ENCODE peak calls at places on chromosomes 6 and 20, in ten cellular contexts. One of them, this sample, is unnamed.

GRCh38 chr6:108581237-108581931 is 20.7 kb downstream of the FOXO3 start:
- DNase-seq in mammary epithelial cell: peak
- DNase-seq in WERI-Rb-1: no peak
- DNase-seq in activated gamma-delta T cell treated with anti-CD3 and anti-CD28 coated beads, Interleukin-2, amount 50 U/mL, for 16 hours: no peak
- DNase-seq in stimulated activated CD4-positive, alpha-beta T cell treated with anti-CD3 and anti-CD28 coated beads, Interleukin-1b, Interleukin-23, amount 100 ng/mL, for 4 hours: no peak
- DNase-seq in substantia nigra: no peak
- DNase-seq in hypothalamus: no peak
- DNase-seq in M059J: peak
- DNase-seq in T-cell: no peak
- DNase-seq in CD4-positive, alpha-beta T cell: no peak
- DNase-seq in this sample: no peak

GRCh38 chr6:151422981-151423380 is 28.9 kb downstream of the RMND1 start:
- DNase-seq in CD4-positive, alpha-beta T cell: no peak
- DNase-seq in M059J: no peak
- DNase-seq in activated gamma-delta T cell treated with anti-CD3 and anti-CD28 coated beads, Interleukin-2, amount 50 U/mL, for 16 hours: no peak
- DNase-seq in hypothalamus: no peak
- DNase-seq in stimulated activated CD4-positive, alpha-beta T cell treated with anti-CD3 and anti-CD28 coated beads, Interleukin-1b, Interleukin-23, amount 100 ng/mL, for 4 hours: no peak
- DNase-seq in WERI-Rb-1: no peak
- DNase-seq in substantia nigra: no peak
- DNase-seq in T-cell: no peak
- DNase-seq in mammary epithelial cell: no peak
- DNase-seq in this sample: no peak

GRCh38 chr20:50730765-50731054 is 670 bp upstream of the PARD6B start:
- DNase-seq in M059J: no peak
- DNase-seq in CD4-positive, alpha-beta T cell: no peak
- DNase-seq in hypothalamus: no peak
- DNase-seq in substantia nigra: no peak
- DNase-seq in stimulated activated CD4-positive, alpha-beta T cell treated with anti-CD3 and anti-CD28 coated beads, Interleukin-1b, Interleukin-23, amount 100 ng/mL, for 4 hours: no peak
- DNase-seq in activated gamma-delta T cell treated with anti-CD3 and anti-CD28 coated beads, Interleukin-2, amount 50 U/mL, for 16 hours: no peak
- DNase-seq in T-cell: no peak
- DNase-seq in WERI-Rb-1: no peak
- DNase-seq in mammary epithelial cell: no peak
- DNase-seq in this sample: no peak

GRCh38 chr6:45746046-45746445 is 269.6 kb downstream of the CLIC5 start:
- DNase-seq in mammary epithelial cell: peak
- DNase-seq in CD4-positive, alpha-beta T cell: no peak
- DNase-seq in substantia nigra: no peak
- DNase-seq in T-cell: no peak
- DNase-seq in activated gamma-delta T cell treated with anti-CD3 and anti-CD28 coated beads, Interleukin-2, amount 50 U/mL, for 16 hours: no peak
- DNase-seq in hypothalamus: no peak
- DNase-seq in stimulated activated CD4-positive, alpha-beta T cell treated with anti-CD3 and anti-CD28 coated beads, Interleukin-1b, Interleukin-23, amount 100 ng/mL, for 4 hours: no peak
- DNase-seq in WERI-Rb-1: no peak
- DNase-seq in M059J: peak
- DNase-seq in this sample: peak

GRCh38 chr6:87115402-87116135 is 20.7 kb upstream of the CGA start:
- DNase-seq in T-cell: no peak
- DNase-seq in substantia nigra: no peak
- DNase-seq in stimulated activated CD4-positive, alpha-beta T cell treated with anti-CD3 and anti-CD28 coated beads, Interleukin-1b, Interleukin-23, amount 100 ng/mL, for 4 hours: no peak
- DNase-seq in M059J: no peak
- DNase-seq in mammary epithelial cell: no peak
- DNase-seq in WERI-Rb-1: no peak
- DNase-seq in CD4-positive, alpha-beta T cell: no peak
- DNase-seq in hypothalamus: no peak
- DNase-seq in activated gamma-delta T cell treated with anti-CD3 and anti-CD28 coated beads, Interleukin-2, amount 50 U/mL, for 16 hours: no peak
- DNase-seq in this sample: no peak

GRCh38 chr20:41308290-41308691 is 9.2 kb downstream of the ZHX3 start:
- DNase-seq in stimulated activated CD4-positive, alpha-beta T cell treated with anti-CD3 and anti-CD28 coated beads, Interleukin-1b, Interleukin-23, amount 100 ng/mL, for 4 hours: no peak
- DNase-seq in WERI-Rb-1: no peak
- DNase-seq in substantia nigra: no peak
- DNase-seq in hypothalamus: no peak
- DNase-seq in mammary epithelial cell: peak
- DNase-seq in M059J: peak
- DNase-seq in T-cell: no peak
- DNase-seq in CD4-positive, alpha-beta T cell: no peak
- DNase-seq in activated gamma-delta T cell treated with anti-CD3 and anti-CD28 coated beads, Interleukin-2, amount 50 U/mL, for 16 hours: no peak
- DNase-seq in this sample: peak

GRCh38 chr6:148550569-148550968 is 196.3 kb upstream of the UST start:
- DNase-seq in M059J: no peak
- DNase-seq in hypothalamus: no peak
- DNase-seq in T-cell: no peak
- DNase-seq in WERI-Rb-1: no peak
- DNase-seq in activated gamma-delta T cell treated with anti-CD3 and anti-CD28 coated beads, Interleukin-2, amount 50 U/mL, for 16 hours: no peak
- DNase-seq in CD4-positive, alpha-beta T cell: no peak
- DNase-seq in substantia nigra: no peak
- DNase-seq in stimulated activated CD4-positive, alpha-beta T cell treated with anti-CD3 and anti-CD28 coated beads, Interleukin-1b, Interleukin-23, amount 100 ng/mL, for 4 hours: no peak
- DNase-seq in mammary epithelial cell: no peak
- DNase-seq in this sample: no peak

GRCh38 chr6:39593644-39594043 is 131.6 kb downstream of the KIF6 start:
- DNase-seq in mammary epithelial cell: no peak
- DNase-seq in hypothalamus: no peak
- DNase-seq in T-cell: no peak
- DNase-seq in M059J: peak
- DNase-seq in activated gamma-delta T cell treated with anti-CD3 and anti-CD28 coated beads, Interleukin-2, amount 50 U/mL, for 16 hours: no peak
- DNase-seq in WERI-Rb-1: no peak
- DNase-seq in CD4-positive, alpha-beta T cell: no peak
- DNase-seq in stimulated activated CD4-positive, alpha-beta T cell treated with anti-CD3 and anti-CD28 coated beads, Interleukin-1b, Interleukin-23, amount 100 ng/mL, for 4 hours: no peak
- DNase-seq in substantia nigra: no peak
- DNase-seq in this sample: no peak